ENCODE peak calls at places on chromosomes 6 and 20, in five cellular contexts. S is heart right ventricle, U is ovary, Z is uterus, C is esophagus squamous epithelium. L is an unnamed sample.

GRCh38 chr6:132218063-132218696 is 183.1 kb downstream of the MOXD1 start:
- DNase-seq in U (no peak), C (no peak), S (no peak), Z (no peak), L (no peak)

GRCh38 chr6:12490904-12491571 is 200.9 kb downstream of the EDN1 start:
- DNase-seq in Z (no peak), C (no peak), U (no peak), S (no peak), L (no peak)

GRCh38 chr6:101117397-101118185 is 236.5 kb upstream of the ASCC3 start:
- DNase-seq in C (no peak), Z (no peak), S (peak), U (no peak), L (no peak)

GRCh38 chr6:95249176-95249575 is 328.2 kb upstream of the MANEA start:
- DNase-seq in Z (no peak), S (no peak), C (no peak), U (no peak), L (no peak)

GRCh38 chr20:10596726-10597125 is 77.1 kb downstream of the JAG1 start:
- DNase-seq in U (no peak), S (no peak), Z (no peak), C (no peak), L (no peak)

GRCh38 chr20:5433352-5433751 is 116.6 kb upstream of the PROKR2 start:
- DNase-seq in U (no peak), Z (no peak), C (no peak), S (no peak), L (no peak)

GRCh38 chr20:13046409-13046808 is 37.6 kb downstream of the SPTLC3 start:
- DNase-seq in C (no peak), S (no peak), U (no peak), Z (no peak), L (no peak)

GRCh38 chr6:121881974-121882667 is 446.7 kb downstream of the GJA1 start:
- DNase-seq in S (no peak), U (no peak), Z (no peak), C (no peak), L (no peak)

GRCh38 chr20:16571333-16571732 is 1.9 kb downstream of the KIF16B start:
- DNase-seq in U (peak), C (no peak), Z (no peak), S (no peak), L (no peak)

GRCh38 chr6:108767418-108768175 is 80.6 kb upstream of the ARMC2 start:
- DNase-seq in C (no peak), S (no peak), Z (no peak), U (no peak), L (no peak)

GRCh38 chr6:99165838-99166237 is 183.6 kb downstream of the FAXC start:
- DNase-seq in S (no peak), U (no peak), C (no peak), Z (no peak), L (no peak)

GRCh38 chr20:52783769-52784168 is 188.4 kb upstream of the TSHZ2 start:
- DNase-seq in C (no peak), U (no peak), S (no peak), Z (no peak), L (no peak)

GRCh38 chr6:84568971-84569370 is 195.4 kb downstream of the TBX18 start:
- DNase-seq in U (no peak), Z (no peak), S (no peak), C (no peak), L (no peak)

GRCh38 chr6:165861226-165861625 is 198.2 kb upstream of the PDE10A start:
- DNase-seq in U (no peak), C (no peak), S (no peak), Z (no peak), L (no peak)

GRCh38 chr20:17399303-17399985 is 131.7 kb downstream of the BFSP1 start:
- DNase-seq in C (no peak), S (no peak), U (no peak), Z (no peak), L (no peak)

GRCh38 chr20:49276201-49276894 is 1.5 kb downstream of the ZNFX1 start:
- DNase-seq in C (no peak), U (no peak), S (no peak), Z (no peak), L (no peak)

GRCh38 chr6:116624036-116624805 is 7.9 kb downstream of the RSPH4A start:
- DNase-seq in U (no peak), S (no peak), Z (no peak), C (no peak), L (no peak)

GRCh38 chr6:150987855-150988484 is 122.5 kb downstream of the MTHFD1L start:
- DNase-seq in C (no peak), U (no peak), Z (no peak), S (no peak), L (no peak)

GRCh38 chr20:297925-298754 is 770 bp downstream of the ZCCHC3 start:
- DNase-seq in C (no peak), U (peak), Z (peak), S (peak), L (peak)

GRCh38 chr6:169233832-169234231 is 19.8 kb downstream of the THBS2 start:
- DNase-seq in Z (no peak), C (no peak), S (no peak), U (no peak), L (peak)

GRCh38 chr6:20559924-20560551 is 25.8 kb downstream of the CDKAL1 start:
- DNase-seq in C (no peak), Z (no peak), S (no peak), U (no peak), L (no peak)
- H3K27ac ChIP-seq in C (no peak), Z (no peak), S (no peak), U (no peak), L (no peak)

GRCh38 chr20:58621906-58622548 is 29.1 kb upstream of the STX16 start:
- DNase-seq in U (no peak), C (no peak), S (no peak), Z (no peak), L (no peak)
- TF ChIP-seq CTCF in U (no peak), C (no peak), S (peak), Z (peak), L (no peak)

GRCh38 chr6:42762950-42763349 is 17.0 kb upstream of the TBCC start:
- DNase-seq in S (no peak), Z (no peak), C (no peak), U (no peak), L (no peak)

GRCh38 chr6:42766163-42766670 is 15.6 kb upstream of the BICRAL start:
- DNase-seq in Z (no peak), C (no peak), S (no peak), U (no peak), L (no peak)

GRCh38 chr6:42761287-42762067 is 15.6 kb upstream of the TBCC start:
- DNase-seq in S (no peak), U (no peak), Z (no peak), C (no peak), L (no peak)

GRCh38 chr6:42762338-42762929 is 16.5 kb upstream of the TBCC start:
- DNase-seq in U (no peak), Z (no peak), C (no peak), S (no peak), L (no peak)

GRCh38 chr6:42764883-42765653 is 16.8 kb upstream of the BICRAL start:
- DNase-seq in Z (no peak), U (no peak), C (no peak), S (no peak), L (no peak)
- H3K27ac ChIP-seq in Z (no peak), U (no peak), C (no peak), S (no peak), L (no peak)

GRCh38 chr6:159127701-159128100 is 41.5 kb upstream of the FNDC1 start:
- DNase-seq in S (no peak), U (no peak), C (no peak), Z (no peak), L (no peak)
- TF ChIP-seq CTCF in S (no peak), U (no peak), C (no peak), Z (no peak), L (no peak)

DNA sequence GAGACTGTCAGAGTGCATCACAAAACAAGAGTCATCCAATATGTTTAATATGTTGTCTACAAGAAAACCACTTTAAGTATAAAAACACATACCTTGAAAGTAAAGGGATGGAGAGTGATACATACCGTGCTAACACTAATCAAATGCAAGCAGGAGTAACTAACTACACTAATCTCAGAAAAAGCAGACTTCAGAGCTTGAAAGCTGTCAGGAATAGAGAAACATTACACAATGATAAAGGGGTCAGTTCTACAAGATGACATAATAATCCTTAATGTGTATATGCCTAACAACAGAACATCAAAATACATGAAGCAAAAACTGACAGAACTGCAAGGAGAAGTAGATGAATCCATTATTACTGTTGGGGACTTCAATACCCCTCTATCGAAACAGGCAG is 59.7 kb upstream of the SMIM29 start:
- DNase-seq in Z (no peak), S (no peak), C (no peak), U (no peak), L (no peak)
- H3K27ac ChIP-seq in Z (no peak), S (no peak), C (no peak), U (no peak), L (no peak)

GRCh38 chr20:2751868-2752630 is 48.4 kb downstream of the CPXM1 start:
- DNase-seq in S (peak), Z (peak), C (no peak), U (peak), L (peak)
- TF ChIP-seq CTCF in S (no peak), Z (peak), C (no peak), U (peak), L (no peak)

DNA sequence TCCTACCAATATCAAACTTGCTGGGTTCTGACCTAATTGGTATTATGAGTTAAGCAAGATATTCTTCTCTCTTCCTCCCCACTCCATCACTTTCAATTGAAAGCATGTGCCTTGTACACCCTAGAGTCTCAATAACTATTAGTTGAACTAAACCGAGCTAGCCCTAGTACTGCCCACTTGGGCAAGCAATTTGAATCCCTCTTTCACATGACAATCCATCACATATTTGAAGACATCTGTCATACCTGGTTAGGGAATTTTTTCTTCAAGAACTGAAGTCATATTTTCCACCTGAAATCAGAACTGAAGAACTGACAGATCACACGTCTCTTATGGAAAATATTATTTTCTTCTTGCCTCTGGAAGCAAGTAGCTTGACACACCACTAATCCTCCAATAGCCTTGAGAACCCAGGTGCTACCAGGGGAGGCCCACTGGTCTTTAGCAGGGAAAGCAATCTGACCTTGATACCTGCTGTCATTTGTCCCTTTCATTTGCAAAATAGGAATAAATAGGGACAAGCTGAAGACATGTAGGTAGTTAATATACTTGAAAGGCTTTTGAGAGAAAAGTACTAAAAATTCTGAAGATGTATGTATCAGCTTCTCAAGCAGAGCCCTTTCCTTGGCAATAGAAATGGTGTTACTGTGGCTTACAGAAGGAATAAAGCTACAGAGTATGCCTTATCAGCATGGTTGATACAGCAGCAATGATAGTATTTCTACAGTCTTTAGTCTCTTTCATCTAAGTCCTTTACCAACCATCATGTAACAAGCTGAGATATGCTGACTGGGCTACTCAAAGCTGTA is 71.4 kb downstream of the GJA10 start:
- DNase-seq in U (no peak), Z (no peak), C (no peak), S (no peak), L (no peak)
- H3K27ac ChIP-seq in U (no peak), Z (no peak), C (no peak), S (no peak), L (no peak)

DNA sequence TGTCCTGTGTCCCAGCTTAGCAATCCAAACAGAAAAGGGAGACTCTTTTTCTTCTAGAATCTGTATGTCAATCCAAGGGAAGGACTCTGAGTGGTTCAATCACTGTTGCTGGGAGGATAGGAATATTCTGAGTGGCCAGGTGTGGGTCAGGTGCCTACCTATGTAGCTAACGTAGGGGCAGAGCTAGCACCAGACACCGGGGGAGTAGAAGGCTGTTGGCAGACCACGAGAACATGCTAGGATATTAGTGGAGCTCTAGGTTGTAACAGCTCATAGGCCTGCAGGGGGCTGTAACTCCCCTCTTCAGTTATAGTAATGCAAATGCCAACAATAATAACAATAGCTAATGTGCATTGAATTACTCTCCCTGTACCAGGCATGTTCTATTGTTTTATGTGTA is 39.8 kb upstream of the EPB41L1 start:
- DNase-seq in C (no peak), Z (no peak), U (no peak), S (no peak), L (no peak)
- TF ChIP-seq CTCF in C (no peak), Z (no peak), U (no peak), S (no peak), L (no peak)